ENCODE peak calls at places on chromosomes 16 and 17, in seven cellular contexts. Q, O, L, J, A, D and B are unnamed samples.

GRCh38 chr16:69106491-69107291 is 1.2 kb downstream of the HAS3 start:
- DNase-seq in L (no peak), D (no peak), J (no peak), O (no peak), Q (no peak), A (no peak), B (no peak)

GRCh38 chr17:34859652-34860051 is 101.6 kb downstream of the CCT6B start:
- DNase-seq in D (peak), J (no peak), Q (no peak), A (no peak), L (no peak), O (no peak), B (no peak)

GRCh38 chr17:46010597-46011186 is 11.6 kb downstream of the STH start:
- DNase-seq in Q (no peak), D (no peak), A (no peak), L (no peak), O (no peak), J (no peak), B (no peak)

GRCh38 chr17:71922439-71922838 is 198.4 kb upstream of the SOX9 start:
- DNase-seq in O (no peak), D (no peak), A (no peak), L (peak), Q (no peak), J (no peak), B (no peak)

GRCh38 chr17:72580321-72581127 is 459.7 kb downstream of the SOX9 start:
- DNase-seq in J (no peak), L (peak), A (no peak), O (no peak), D (no peak), Q (no peak), B (no peak)

GRCh38 chr16:74743668-74744299 is 30.8 kb downstream of the FA2H start:
- DNase-seq in O (no peak), Q (peak), A (no peak), L (peak), J (peak), D (no peak), B (no peak)

GRCh38 chr17:43467981-43468541 is 15.7 kb upstream of the DHX8 start:
- DNase-seq in Q (peak), J (peak), L (no peak), A (no peak), D (no peak), O (no peak), B (peak)

GRCh38 chr16:80055831-80056230 is 455.3 kb upstream of the MAF start:
- DNase-seq in Q (no peak), A (no peak), D (no peak), O (no peak), L (no peak), J (no peak), B (no peak)

GRCh38 chr16:81035975-81036750 is 521 bp downstream of the ATMIN start:
- DNase-seq in L (no peak), Q (peak), O (peak), D (peak), A (no peak), J (peak), B (no peak)